ENCODE peak calls at places on chromosomes 4 and X, in ten cellular contexts. H, K, X, F, I, W, J, T, G and L are unnamed samples.

GRCh38 chrX:17608898-17609297 is 128.4 kb upstream of the SCML1 start:
- DNase-seq in G (peak), W (no peak), J (peak), X (no peak), T (no peak), H (no peak), F (peak), K (no peak), I (no peak), L (no peak)

GRCh38 chr4:17476811-17477210 is 35.1 kb downstream of the QDPR start:
- DNase-seq in K (no peak), T (no peak), X (no peak), F (no peak), G (no peak), W (no peak), J (no peak), I (no peak), H (no peak), L (no peak)

GRCh38 chr4:139297001-139297410 is 4.3 kb upstream of the NAA15 start:
- DNase-seq in F (peak), H (peak), T (no peak), X (no peak), W (no peak), J (peak), I (peak), G (no peak), K (no peak), L (no peak)

GRCh38 chr4:54173281-54173912 is 55.7 kb upstream of the PDGFRA start:
- DNase-seq in J (peak), W (no peak), K (no peak), T (no peak), I (no peak), X (no peak), G (no peak), F (no peak), H (no peak), L (no peak)

GRCh38 chrX:70411475-70411874 is 11.6 kb upstream of the GDPD2 start:
- DNase-seq in H (no peak), W (no peak), J (no peak), T (no peak), X (no peak), K (no peak), G (no peak), I (no peak), F (peak), L (no peak)

GRCh38 chr4:11119474-11119873 is 309.2 kb downstream of the HS3ST1 start:
- DNase-seq in T (no peak), W (no peak), H (no peak), X (no peak), G (no peak), K (no peak), F (no peak), I (no peak), J (no peak), L (no peak)

GRCh38 chrX:106959897-106960296 is 39.7 kb downstream of the CLDN2 start:
- DNase-seq in W (no peak), K (no peak), J (peak), H (peak), G (peak), X (no peak), F (peak), T (no peak), I (peak), L (no peak)

GRCh38 chrX:3142259-3143042 is 101.2 kb downstream of the ARSF start:
- DNase-seq in K (no peak), T (no peak), H (no peak), X (no peak), W (no peak), I (no peak), F (no peak), J (no peak), G (no peak), L (no peak)

GRCh38 chr4:155403886-155404285 is 27.1 kb upstream of the MAP9 start:
- DNase-seq in I (peak), H (peak), X (no peak), G (no peak), F (peak), J (peak), W (no peak), K (no peak), T (no peak), L (no peak)

GRCh38 chr4:62460329-62460728 is 1260.2 kb downstream of the ADGRL3 start:
- DNase-seq in H (peak), G (no peak), F (no peak), W (no peak), K (no peak), T (no peak), J (peak), X (no peak), I (no peak), L (no peak)

GRCh38 chr4:55547461-55547770 is 707 bp upstream of the CLOCK start:
- DNase-seq in K (no peak), F (no peak), X (peak), W (peak), I (no peak), G (no peak), H (no peak), T (no peak), J (no peak), L (no peak)

GRCh38 chrX:9260603-9261002 is 204.3 kb upstream of the TBL1X start:
- DNase-seq in W (no peak), J (no peak), X (no peak), T (no peak), F (no peak), G (no peak), H (no peak), I (no peak), K (no peak), L (no peak)

DNA sequence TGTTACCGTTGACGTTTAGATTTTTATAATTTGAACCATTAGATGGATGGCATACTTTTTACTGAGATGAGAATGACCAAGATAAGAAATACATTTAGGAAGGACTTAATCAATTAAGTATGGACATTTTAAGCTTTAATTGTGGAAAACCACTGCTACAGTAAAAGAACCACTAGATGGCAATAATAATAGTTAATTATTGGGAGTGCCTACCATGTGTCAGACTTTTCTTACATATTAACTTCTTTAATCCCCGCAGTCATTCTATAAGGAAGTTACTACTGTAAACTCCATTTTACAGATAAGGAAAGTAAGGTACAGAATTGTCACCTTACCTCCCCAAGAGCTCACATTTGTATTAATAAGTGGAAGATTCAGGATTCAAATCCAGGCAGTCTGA is 48.5 kb upstream of the MYOZ2 start:
- DNase-seq in I (no peak), F (peak), G (no peak), J (peak), T (no peak), K (no peak), X (no peak), H (no peak), W (no peak), L (no peak)
- TF ChIP-seq CTCF in I (peak), F (peak), G (peak), J (peak), T (no peak), K (no peak), X (no peak), H (peak), W (no peak), L (peak)

GRCh38 chr4:786074-786741 is 39.7 kb downstream of the CPLX1 start:
- DNase-seq in G (no peak), T (no peak), I (no peak), X (no peak), H (no peak), F (no peak), K (no peak), W (peak), J (no peak), L (no peak)

GRCh38 chr4:785332-786073 is 40.4 kb downstream of the CPLX1 start:
- DNase-seq in G (no peak), F (no peak), H (no peak), J (no peak), X (no peak), T (no peak), W (peak), K (no peak), I (no peak), L (no peak)

GRCh38 chr4:787561-787981 is 38.4 kb downstream of the CPLX1 start:
- DNase-seq in K (no peak), J (no peak), T (no peak), G (no peak), W (no peak), I (no peak), X (no peak), F (no peak), H (no peak), L (peak)

GRCh38 chr4:788006-788635 is 37.8 kb downstream of the CPLX1 start:
- DNase-seq in G (no peak), I (no peak), F (no peak), W (no peak), J (no peak), K (no peak), T (no peak), H (no peak), X (no peak), L (no peak)

DNA sequence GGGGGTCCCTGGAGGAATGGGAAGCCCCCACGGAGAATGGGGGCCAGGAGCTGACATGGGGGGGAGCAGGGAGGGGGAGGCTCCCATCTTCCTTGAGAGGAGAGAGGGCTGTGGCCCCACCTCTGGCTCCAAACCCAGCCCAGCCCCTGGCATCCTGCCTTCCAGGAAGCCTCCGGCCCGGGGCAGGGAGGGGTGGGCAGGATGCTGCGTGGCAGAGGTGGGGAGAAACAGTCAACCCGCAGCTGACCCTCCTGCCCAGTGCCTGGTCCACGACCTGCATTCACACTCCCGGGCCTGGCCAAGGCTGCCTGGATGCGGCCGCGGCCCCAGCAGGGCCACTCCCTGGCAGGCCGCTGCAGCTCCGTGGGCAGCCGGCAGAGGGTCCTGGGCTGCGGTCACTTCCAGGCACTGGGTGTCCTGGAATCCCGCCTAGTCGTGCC is 39.0 kb downstream of the CPLX1 start:
- DNase-seq in I (no peak), W (no peak), K (no peak), T (no peak), X (no peak), G (peak), F (no peak), H (no peak), J (no peak), L (no peak)
- TF ChIP-seq CTCF in I (peak), W (no peak), K (no peak), T (no peak), X (no peak), G (no peak), F (no peak), H (no peak), J (no peak), L (no peak)

GRCh38 chrX:19899234-19899788 is 11.9 kb upstream of the SH3KBP1 start:
- DNase-seq in T (no peak), F (no peak), I (no peak), H (no peak), J (no peak), G (no peak), W (no peak), X (no peak), K (no peak), L (no peak)

GRCh38 chrX:19906293-19906692 is 18.9 kb upstream of the SH3KBP1 start:
- DNase-seq in T (no peak), W (no peak), F (no peak), K (no peak), J (no peak), X (no peak), I (no peak), H (no peak), G (no peak), L (no peak)

GRCh38 chrX:19897087-19897486 is 9.7 kb upstream of the SH3KBP1 start:
- DNase-seq in J (no peak), I (no peak), W (no peak), K (no peak), T (no peak), X (no peak), G (no peak), H (no peak), F (no peak), L (no peak)

GRCh38 chrX:19904778-19905367 is 17.5 kb upstream of the SH3KBP1 start:
- DNase-seq in T (no peak), K (no peak), H (peak), J (peak), W (no peak), F (peak), I (peak), X (no peak), G (peak), L (peak)

GRCh38 chrX:19902110-19902509 is 14.7 kb upstream of the SH3KBP1 start:
- DNase-seq in X (no peak), F (peak), T (no peak), I (peak), G (no peak), J (no peak), K (no peak), W (no peak), H (no peak), L (no peak)
- TF ChIP-seq CTCF in X (no peak), F (no peak), T (no peak), I (no peak), G (no peak), J (no peak), K (no peak), W (no peak), H (no peak), L (no peak)

GRCh38 chr4:628821-629635 is 3.7 kb downstream of the PDE6B start:
- DNase-seq in H (no peak), J (no peak), G (no peak), X (no peak), F (no peak), T (no peak), K (no peak), I (no peak), W (no peak), L (no peak)
- TF ChIP-seq CTCF in H (no peak), J (no peak), G (no peak), X (no peak), F (no peak), T (no peak), K (no peak), I (no peak), W (no peak), L (no peak)

DNA sequence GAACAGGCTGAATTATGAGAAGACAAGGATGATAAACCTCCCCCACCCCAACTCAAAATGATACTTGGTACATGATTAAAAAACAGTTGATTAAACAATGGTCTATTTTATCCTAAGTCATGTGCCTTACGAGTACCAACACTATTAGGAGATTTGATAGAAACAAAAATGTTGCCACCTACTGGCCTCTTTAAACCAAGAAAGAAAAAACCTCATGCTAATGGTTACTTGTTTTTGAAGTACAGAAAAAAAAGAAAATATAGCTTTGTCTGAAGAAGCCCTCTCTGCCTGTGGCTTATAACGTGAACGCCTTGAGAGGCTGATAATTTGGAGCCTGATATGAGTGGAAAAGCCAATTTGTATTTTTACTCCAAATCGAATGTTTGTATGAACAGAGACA is 538.2 kb downstream of the DMD start:
- DNase-seq in X (no peak), K (no peak), J (peak), F (peak), I (peak), G (no peak), H (peak), W (no peak), T (no peak), L (no peak)
- TF ChIP-seq CTCF in X (peak), K (no peak), J (peak), F (peak), I (no peak), G (no peak), H (no peak), W (no peak), T (no peak), L (no peak)

GRCh38 chr4:140374130-140374477 is 658 bp downstream of the SCOC start:
- DNase-seq in I (no peak), T (no peak), X (no peak), W (no peak), G (no peak), J (peak), H (peak), K (no peak), F (peak), L (no peak)

GRCh38 chr4:140373328-140374129 is at the start of gene SCOC:
- DNase-seq in F (peak), X (peak), T (peak), W (peak), H (peak), G (peak), K (peak), J (peak), I (peak), L (peak)

GRCh38 chr4:140368686-140369085 is 4.8 kb upstream of the SCOC start:
- DNase-seq in T (no peak), J (no peak), I (peak), G (no peak), X (no peak), H (no peak), K (no peak), W (no peak), F (no peak), L (no peak)

GRCh38 chr4:140367738-140368137 is 5.7 kb upstream of the SCOC start:
- DNase-seq in I (peak), H (peak), X (no peak), G (peak), J (peak), K (no peak), W (no peak), T (no peak), F (peak), L (no peak)

DNA sequence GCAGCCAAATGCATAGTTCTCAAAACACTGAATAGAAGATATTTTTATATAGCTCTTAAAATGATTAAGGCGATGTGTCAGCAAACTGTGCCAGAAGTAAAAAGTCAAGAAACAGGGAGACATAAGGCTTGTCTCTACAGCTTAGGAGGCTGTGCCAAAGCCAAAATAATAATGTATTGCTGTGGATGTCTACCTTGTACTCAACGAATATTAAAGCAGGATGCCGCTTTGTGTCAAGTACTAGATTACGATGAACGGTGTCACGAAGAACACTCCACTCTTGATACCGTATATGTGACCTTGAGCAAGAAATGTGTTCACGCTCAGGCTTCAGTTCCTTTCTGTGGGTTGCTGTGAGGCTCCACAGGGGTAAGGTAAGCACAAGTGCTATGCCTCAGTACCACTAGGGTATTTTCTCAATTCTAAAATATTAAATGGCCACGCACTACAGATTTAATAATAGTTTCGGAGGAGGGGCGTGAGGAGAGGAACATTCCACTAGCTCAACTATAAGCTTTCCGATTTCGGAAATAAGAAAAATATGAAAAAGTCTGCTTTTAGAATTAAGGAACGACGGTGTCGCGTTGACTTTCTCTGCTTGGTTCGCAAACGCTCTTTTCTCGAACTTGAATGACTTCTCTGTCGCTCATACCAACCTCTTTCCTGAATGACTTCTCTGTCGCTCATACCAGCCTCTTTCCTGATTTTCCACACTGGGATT is 679 bp upstream of the SCOC start:
- DNase-seq in H (peak), F (peak), T (peak), X (no peak), G (no peak), K (peak), W (no peak), J (peak), I (peak), L (peak)
- TF ChIP-seq CTCF in H (no peak), F (peak), T (peak), X (no peak), G (peak), K (peak), W (no peak), J (no peak), I (no peak), L (no peak)

GRCh38 chrX:30141966-30142365 is 73.4 kb upstream of the MAGEB2 start:
- DNase-seq in G (peak), F (peak), H (peak), W (no peak), K (no peak), X (no peak), J (peak), T (no peak), I (peak), L (no peak)
- TF ChIP-seq CTCF in G (peak), F (peak), H (no peak), W (no peak), K (peak), X (peak), J (peak), T (no peak), I (peak), L (peak)

GRCh38 chr4:3130826-3131225 is 56.3 kb downstream of the HTT start:
- DNase-seq in W (no peak), H (no peak), F (no peak), I (no peak), K (no peak), J (no peak), X (no peak), T (no peak), G (no peak), L (no peak)

GRCh38 chr4:3134201-3134600 is 59.7 kb downstream of the HTT start:
- DNase-seq in J (no peak), X (no peak), I (no peak), K (no peak), H (no peak), T (no peak), F (no peak), W (no peak), G (no peak), L (no peak)

GRCh38 chr4:3137908-3138307 is 63.4 kb downstream of the HTT start:
- DNase-seq in J (no peak), H (no peak), K (no peak), G (no peak), X (no peak), W (no peak), T (no peak), I (no peak), F (no peak), L (no peak)

GRCh38 chr4:3135155-3136011 is 60.9 kb downstream of the HTT start:
- DNase-seq in H (no peak), J (no peak), F (no peak), W (no peak), G (no peak), X (no peak), I (no peak), K (no peak), T (no peak), L (no peak)

GRCh38 chr4:3136454-3136853 is 62.0 kb downstream of the HTT start:
- DNase-seq in T (no peak), X (no peak), W (no peak), K (no peak), J (peak), F (peak), I (peak), H (no peak), G (no peak), L (no peak)
- TF ChIP-seq CTCF in T (peak), X (peak), W (no peak), K (peak), J (peak), F (peak), I (peak), H (peak), G (peak), L (no peak)